ENCODE peak calls at places on chromosomes 11 and 22, in four cellular contexts. Q is RWPE1, E is tibial nerve, K is AG09309. I is an unnamed sample.

GRCh38 chr11:120013325-120014250 is 124.3 kb downstream of the TRIM29 start:
- DNase-seq in Q (peak), K (no peak), E (no peak), I (no peak)

GRCh38 chr11:2684581-2684980 is 15.2 kb downstream of the KCNQ1OT1 start:
- DNase-seq in E (no peak), K (no peak), Q (no peak), I (no peak)

GRCh38 chr11:94650756-94651155 is 83.6 kb downstream of the PIWIL4 start:
- DNase-seq in E (peak), Q (no peak), K (peak), I (no peak)

GRCh38 chr11:108965602-108966001 is 300.7 kb downstream of the DDX10 start:
- DNase-seq in E (no peak), K (peak), Q (no peak), I (no peak)

GRCh38 chr22:49904040-49904369 is 14.2 kb downstream of the ALG12 start:
- DNase-seq in K (no peak), Q (no peak), E (no peak), I (no peak)

GRCh38 chr11:120318906-120319305 is 6.2 kb upstream of the TLCD5 start:
- DNase-seq in E (no peak), K (no peak), Q (no peak), I (no peak)

GRCh38 chr22:22593964-22594656 is 35.0 kb upstream of the PRAME start:
- DNase-seq in E (peak), K (no peak), Q (no peak), I (peak)

GRCh38 chr11:111910637-111911562 is 670 bp downstream of the CRYAB start:
- DNase-seq in K (no peak), E (no peak), Q (no peak), I (no peak)

GRCh38 chr22:18076060-18076497 is 1.7 kb upstream of the PEX26 start:
- DNase-seq in E (no peak), K (peak), Q (peak), I (no peak)

GRCh38 chr22:49243965-49244364 is 583.7 kb downstream of the BRD1 start:
- DNase-seq in K (no peak), Q (no peak), E (no peak), I (no peak)

GRCh38 chr11:64878494-64879225 is at the start of gene EHD1:
- DNase-seq in E (peak), Q (peak), K (peak), I (peak)

GRCh38 chr11:3109921-3110706 is 52.9 kb upstream of the CARS1 start:
- DNase-seq in K (no peak), E (peak), Q (peak), I (peak)

GRCh38 chr11:128686745-128687177 is 7.1 kb upstream of the FLI1 start:
- DNase-seq in K (no peak), Q (peak), E (no peak), I (peak)

GRCh38 chr11:71485466-71485865 is 32.5 kb downstream of the NADSYN1 start:
- DNase-seq in Q (no peak), K (no peak), E (no peak), I (no peak)

GRCh38 chr11:116707746-116708145 is 65.0 kb downstream of the BUD13 start:
- DNase-seq in K (no peak), E (no peak), Q (no peak), I (no peak)

GRCh38 chr22:49261616-49262015 is 566.1 kb downstream of the BRD1 start:
- DNase-seq in Q (no peak), E (no peak), K (no peak), I (no peak)

GRCh38 chr22:46738961-46739870 is 1.2 kb upstream of the CERK start:
- DNase-seq in K (no peak), E (no peak), Q (peak), I (peak)

GRCh38 chr11:35029979-35030378 is 109.0 kb upstream of the CD44 start:
- DNase-seq in K (peak), E (no peak), Q (peak), I (no peak)

GRCh38 chr11:109071712-109072524 is 350.1 kb upstream of the C11orf87 start:
- DNase-seq in Q (peak), K (peak), E (no peak), I (no peak)

GRCh38 chr22:44335066-44335839 is 22.5 kb upstream of the SHISAL1 start:
- DNase-seq in E (no peak), Q (no peak), K (no peak), I (no peak)

GRCh38 chr11:117979481-117980211 is 6.5 kb upstream of the IL10RA start:
- DNase-seq in E (no peak), Q (no peak), K (no peak), I (no peak)

GRCh38 chr22:45692549-45692948 is 20.9 kb downstream of the ATXN10 start:
- DNase-seq in Q (no peak), K (no peak), E (no peak), I (no peak)

GRCh38 chr11:13603661-13604060 is 64.8 kb upstream of the FAR1 start:
- DNase-seq in K (no peak), Q (no peak), E (no peak), I (no peak)

GRCh38 chr22:36732609-36733008 is 29.1 kb upstream of the CACNG2 start:
- DNase-seq in Q (no peak), E (no peak), K (no peak), I (no peak)

GRCh38 chr11:45108070-45109064 is 38.1 kb upstream of the PRDM11 start:
- DNase-seq in E (no peak), Q (no peak), K (no peak), I (no peak)

GRCh38 chr11:112481893-112482292 is 221.2 kb upstream of the PLET1 start:
- DNase-seq in E (no peak), Q (no peak), K (no peak), I (no peak)

GRCh38 chr11:60803273-60803936 is 18.3 kb downstream of the MS4A10 start:
- DNase-seq in E (no peak), K (no peak), Q (no peak), I (no peak)

GRCh38 chr11:84398017-84398626 is 1112.0 kb upstream of the CCDC90B start:
- DNase-seq in Q (peak), E (no peak), K (peak), I (no peak)

GRCh38 chr11:15975742-15976141 is 380.6 kb downstream of the SOX6 start:
- DNase-seq in E (no peak), K (no peak), Q (no peak), I (no peak)

GRCh38 chr11:123030517-123030916 is 31.4 kb downstream of the HSPA8 start:
- DNase-seq in K (no peak), Q (no peak), E (no peak), I (no peak)

GRCh38 chr11:3380706-3381570 is 2.0 kb upstream of the ZNF195 start:
- DNase-seq in K (no peak), E (no peak), Q (no peak), I (no peak)

GRCh38 chr22:17370036-17370765 is 941 bp downstream of the CECR2 start:
- DNase-seq in Q (no peak), E (no peak), K (no peak), I (no peak)

GRCh38 chr11:12233602-12233925 is 123.2 kb downstream of the MICAL2 start:
- DNase-seq in K (no peak), Q (no peak), E (no peak), I (no peak)

GRCh38 chr11:44658451-44658850 is 68.3 kb upstream of the TSPAN18 start:
- DNase-seq in K (no peak), Q (no peak), E (no peak), I (no peak)

GRCh38 chr11:114606003-114606801 is 10.6 kb upstream of the NXPE4 start:
- DNase-seq in E (no peak), K (no peak), Q (no peak), I (no peak)
- TF ChIP-seq CTCF in E (no peak), K (no peak), Q (no peak), I (no peak)

GRCh38 chr11:67571443-67571842 is 12.2 kb upstream of the GSTP1 start:
- DNase-seq in K (no peak), E (no peak), Q (no peak), I (no peak)

GRCh38 chr11:67576742-67577475 is 6.7 kb upstream of the GSTP1 start:
- DNase-seq in E (no peak), K (no peak), Q (no peak), I (no peak)

GRCh38 chr11:67572305-67572704 is 11.3 kb upstream of the GSTP1 start:
- DNase-seq in E (no peak), K (no peak), Q (no peak), I (no peak)

GRCh38 chr11:67577951-67578350 is 5.7 kb upstream of the GSTP1 start:
- DNase-seq in Q (no peak), K (no peak), E (no peak), I (no peak)

GRCh38 chr11:67572747-67573419 is 10.7 kb upstream of the GSTP1 start:
- DNase-seq in E (no peak), K (peak), Q (no peak), I (peak)
- TF ChIP-seq CTCF in E (peak), K (peak), Q (peak), I (peak)

DNA sequence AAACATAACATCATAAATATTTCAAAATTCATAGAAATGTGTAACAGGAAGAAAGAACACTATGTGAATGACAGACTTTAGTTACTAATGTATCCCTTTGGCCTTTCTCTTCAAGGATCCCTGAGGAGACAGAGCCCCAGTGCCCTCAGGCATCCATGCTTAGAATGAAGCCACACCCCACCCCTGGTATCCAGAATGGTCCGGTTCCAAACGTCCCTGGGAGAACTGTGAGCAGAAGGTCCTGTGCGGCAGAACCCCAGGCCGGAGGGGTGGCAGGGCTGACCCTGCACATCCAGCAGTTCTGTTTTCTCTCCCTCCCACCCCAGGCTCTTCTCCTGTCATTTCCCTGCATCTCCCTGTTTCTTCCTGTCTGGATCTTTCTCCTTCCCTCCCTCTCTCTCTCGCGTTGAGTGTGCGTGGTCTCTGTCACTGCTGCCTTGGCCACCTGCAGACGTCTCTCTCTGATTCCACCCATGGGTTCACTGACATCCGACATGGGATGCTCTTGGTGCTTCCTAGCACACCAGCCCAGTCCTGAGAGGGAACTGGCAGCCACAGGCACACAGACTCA is 5.6 kb downstream of the RFPL1 start:
- DNase-seq in Q (no peak), K (no peak), E (no peak), I (no peak)
- TF ChIP-seq CTCF in Q (no peak), K (no peak), E (no peak), I (no peak)

GRCh38 chr11:125429174-125429707 is 66.8 kb downstream of the FEZ1 start:
- DNase-seq in E (no peak), K (no peak), Q (peak), I (peak)

GRCh38 chr11:125429807-125430678 is 66.0 kb downstream of the FEZ1 start:
- DNase-seq in E (no peak), K (no peak), Q (no peak), I (no peak)

GRCh38 chr11:125428486-125429173 is 67.4 kb downstream of the FEZ1 start:
- DNase-seq in K (no peak), E (no peak), Q (no peak), I (no peak)

GRCh38 chr11:125425601-125426000 is 70.5 kb downstream of the FEZ1 start:
- DNase-seq in K (no peak), E (peak), Q (no peak), I (no peak)

GRCh38 chr11:125426818-125427528 is 69.1 kb downstream of the FEZ1 start:
- DNase-seq in Q (no peak), E (no peak), K (no peak), I (no peak)
- TF ChIP-seq CTCF in Q (no peak), E (no peak), K (no peak), I (no peak)

DNA sequence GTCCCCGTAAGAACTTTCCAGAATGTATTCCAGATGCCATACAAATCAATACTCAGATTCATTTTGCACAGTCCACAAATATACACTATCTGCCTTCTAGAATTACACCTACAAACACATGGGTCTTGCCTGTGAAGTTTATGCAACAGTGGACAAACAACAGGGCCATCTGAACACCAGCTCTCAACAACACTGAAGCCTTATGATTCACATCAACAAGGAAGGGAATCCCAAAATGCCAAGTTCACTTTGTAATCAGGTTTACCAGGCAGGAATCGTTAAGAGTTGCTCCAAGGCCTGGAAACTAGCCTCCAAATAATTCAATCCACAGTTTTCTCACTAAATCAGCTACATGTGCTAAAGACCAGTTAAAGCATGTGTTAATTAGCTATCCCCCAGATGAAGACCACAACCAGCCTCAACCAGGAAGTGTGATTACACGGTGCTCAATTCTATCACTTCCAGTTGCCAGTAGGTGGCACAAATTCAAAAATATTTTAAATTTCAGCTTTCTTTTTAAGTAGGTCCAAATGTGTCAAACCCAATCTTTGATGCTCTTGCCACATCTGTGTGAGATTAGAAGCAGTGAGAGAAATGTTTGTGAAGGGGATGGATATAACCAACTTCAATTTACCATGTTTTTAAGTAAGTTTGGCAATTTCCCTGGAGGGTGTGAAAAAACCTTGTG is 139.1 kb upstream of the BDNF start:
- DNase-seq in E (no peak), K (peak), Q (peak), I (no peak)
- TF ChIP-seq CTCF in E (no peak), K (peak), Q (no peak), I (no peak)

GRCh38 chr11:69640260-69640994 is 529 bp upstream of the CCND1 start:
- DNase-seq in E (no peak), Q (no peak), K (no peak), I (no peak)

GRCh38 chr11:69641681-69642548 is 959 bp downstream of the CCND1 start:
- DNase-seq in E (no peak), K (no peak), Q (no peak), I (no peak)

GRCh38 chr11:69639843-69640242 is 1.1 kb upstream of the CCND1 start:
- DNase-seq in E (no peak), K (no peak), Q (no peak), I (no peak)

GRCh38 chr11:69642549-69642912 is 1.6 kb downstream of the CCND1 start:
- DNase-seq in K (no peak), E (no peak), Q (no peak), I (peak)

GRCh38 chr11:69640995-69641581 is at the start of gene CCND1:
- DNase-seq in Q (peak), K (peak), E (no peak), I (no peak)
- TF ChIP-seq CTCF in Q (peak), K (peak), E (no peak), I (no peak)

GRCh38 chr22:40346178-40347064 is at the start of gene ADSL:
- DNase-seq in Q (peak), K (no peak), E (peak), I (peak)
- TF ChIP-seq CTCF in Q (no peak), K (peak), E (peak), I (no peak)

GRCh38 chr11:133966924-133967598 is 10.3 kb upstream of the IGSF9B start:
- DNase-seq in K (no peak), E (no peak), Q (no peak), I (no peak)
- TF ChIP-seq CTCF in K (peak), E (peak), Q (no peak), I (no peak)

GRCh38 chr11:95968585-95968984 is 44.7 kb upstream of the MTMR2 start:
- DNase-seq in E (no peak), K (no peak), Q (peak), I (no peak)
- TF ChIP-seq CTCF in E (no peak), K (peak), Q (peak), I (no peak)

GRCh38 chr22:30984317-30984716 is 15.3 kb downstream of the TUG1 start:
- DNase-seq in E (no peak), Q (no peak), K (no peak), I (no peak)
- TF ChIP-seq CTCF in E (no peak), Q (no peak), K (no peak), I (no peak)